ENCODE peak calls at places on chromosome 7, in five cellular contexts. Y is left ventricle myocardium inferior; W is spleen; I is CD8-positive, alpha-beta T cell; T is WERI-Rb-1. L is an unnamed sample.

GRCh38 chr7:26233902-26234511 is 32.5 kb downstream of the CBX3 start:
- DNase-seq in Y (no peak), W (no peak), I (no peak), T (no peak), L (no peak)

GRCh38 chr7:47535033-47535703 is 46.7 kb downstream of the TNS3 start:
- DNase-seq in Y (no peak), W (peak), I (no peak), T (no peak), L (no peak)

GRCh38 chr7:30238721-30239441 is 45.5 kb upstream of the ZNRF2 start:
- DNase-seq in Y (peak), W (no peak), I (no peak), T (no peak), L (peak)

GRCh38 chr7:1279041-1279440 is 46.4 kb downstream of the UNCX start:
- DNase-seq in Y (no peak), W (peak), I (no peak), T (no peak), L (no peak)

GRCh38 chr7:35702541-35702940 is 7.6 kb upstream of the HERPUD2 start:
- DNase-seq in Y (no peak), W (no peak), I (no peak), T (no peak), L (no peak)

GRCh38 chr7:114370177-114370576 is 44.4 kb upstream of the FOXP2 start:
- DNase-seq in Y (no peak), W (no peak), I (no peak), T (no peak), L (no peak)

GRCh38 chr7:36088966-36089365 is 64.1 kb upstream of the EEPD1 start:
- DNase-seq in Y (no peak), W (no peak), I (no peak), T (no peak), L (no peak)

GRCh38 chr7:14501436-14501835 is 401.1 kb downstream of the DGKB start:
- DNase-seq in Y (no peak), W (no peak), I (no peak), T (no peak), L (no peak)

GRCh38 chr7:70710011-70710480 is 421.9 kb upstream of the GALNT17 start:
- DNase-seq in Y (no peak), W (no peak), I (no peak), T (no peak), L (peak)

GRCh38 chr7:79091011-79091410 is 362.5 kb downstream of the MAGI2 start:
- DNase-seq in Y (no peak), W (no peak), I (no peak), T (no peak), L (no peak)

GRCh38 chr7:27996141-27996540 is 184.5 kb downstream of the JAZF1 start:
- DNase-seq in Y (no peak), W (no peak), I (no peak), T (no peak), L (no peak)

GRCh38 chr7:93843260-93843659 is 47.3 kb downstream of the TFPI2 start:
- DNase-seq in Y (no peak), W (no peak), I (no peak), T (no peak), L (no peak)

GRCh38 chr7:45219801-45220200 is 62.2 kb downstream of the RAMP3 start:
- DNase-seq in Y (no peak), W (peak), I (no peak), T (peak), L (no peak)

GRCh38 chr7:7567898-7568531 is 1.3 kb downstream of the MIOS start:
- DNase-seq in Y (no peak), W (no peak), I (no peak), T (no peak), L (peak)

GRCh38 chr7:28627263-28627653 is 214.9 kb downstream of the CREB5 start:
- DNase-seq in Y (no peak), W (no peak), I (no peak), T (no peak), L (no peak)

GRCh38 chr7:95544174-95544573 is 52.1 kb downstream of the PDK4 start:
- DNase-seq in Y (no peak), W (no peak), I (no peak), T (no peak), L (no peak)

GRCh38 chr7:133484135-133484534 is 231.3 kb downstream of the EXOC4 start:
- DNase-seq in Y (no peak), W (no peak), I (no peak), T (peak), L (peak)

GRCh38 chr7:79523426-79523825 is 70.0 kb upstream of the MAGI2 start:
- DNase-seq in Y (no peak), W (no peak), I (no peak), T (no peak), L (no peak)

GRCh38 chr7:107694395-107694794 is 33.8 kb downstream of the SLC26A4 start:
- DNase-seq in Y (no peak), W (no peak), I (no peak), T (no peak), L (no peak)

GRCh38 chr7:877312-878232 is 1.2 kb downstream of the GET4 start:
- DNase-seq in Y (no peak), W (peak), I (no peak), T (peak), L (peak)

GRCh38 chr7:78768859-78769258 is 684.6 kb downstream of the MAGI2 start:
- DNase-seq in Y (no peak), W (no peak), I (no peak), T (no peak), L (no peak)

GRCh38 chr7:14305233-14305866 is 315.9 kb upstream of the ETV1 start:
- DNase-seq in Y (peak), W (no peak), I (no peak), T (no peak), L (no peak)

GRCh38 chr7:35804571-35804970 is 3.7 kb downstream of the SEPTIN7 start:
- DNase-seq in Y (no peak), W (no peak), I (no peak), T (no peak), L (no peak)

GRCh38 chr7:77309714-77310220 is 106.4 kb downstream of the GSAP start:
- DNase-seq in Y (no peak), W (no peak), I (no peak), T (no peak), L (no peak)

GRCh38 chr7:8991159-8991558 is 557.8 kb downstream of the NXPH1 start:
- DNase-seq in Y (no peak), W (no peak), I (no peak), T (no peak), L (no peak)

GRCh38 chr7:5296627-5297226 is 14.0 kb downstream of the SLC29A4 start:
- DNase-seq in Y (no peak), W (peak), I (peak), T (no peak), L (peak)

GRCh38 chr7:44346063-44346462 is 20.7 kb upstream of the CAMK2B start:
- DNase-seq in Y (no peak), W (no peak), I (no peak), T (no peak), L (no peak)

GRCh38 chr7:66043681-66044497 is 31.7 kb upstream of the ASL start:
- DNase-seq in Y (peak), W (peak), I (no peak), T (no peak), L (no peak)

GRCh38 chr7:134685250-134685649 is 38.6 kb downstream of the BPGM start:
- DNase-seq in Y (no peak), W (no peak), I (no peak), T (no peak), L (no peak)

GRCh38 chr7:36088553-36088952 is 64.5 kb upstream of the EEPD1 start:
- DNase-seq in Y (no peak), W (no peak), I (no peak), T (no peak), L (no peak)

GRCh38 chr7:36070230-36070629 is 82.8 kb upstream of the EEPD1 start:
- DNase-seq in Y (no peak), W (no peak), I (no peak), T (no peak), L (no peak)

GRCh38 chr7:158759245-158759614 is 54.6 kb upstream of the NCAPG2 start:
- DNase-seq in Y (no peak), W (no peak), I (no peak), T (no peak), L (no peak)

GRCh38 chr7:47570649-47571050 is 11.3 kb downstream of the TNS3 start:
- DNase-seq in Y (no peak), W (no peak), I (no peak), T (no peak), L (no peak)

GRCh38 chr7:104124469-104124868 is 83.3 kb downstream of the ORC5 start:
- DNase-seq in Y (no peak), W (no peak), I (no peak), T (no peak), L (no peak)

GRCh38 chr7:32616625-32617024 is 121.3 kb downstream of the AVL9 start:
- DNase-seq in Y (peak), W (no peak), I (no peak), T (no peak), L (peak)

GRCh38 chr7:93736970-93737369 is 153.6 kb downstream of the TFPI2 start:
- DNase-seq in Y (no peak), W (no peak), I (no peak), T (no peak), L (no peak)

GRCh38 chr7:81637527-81637926 is 132.3 kb downstream of the HGF start:
- DNase-seq in Y (no peak), W (no peak), I (no peak), T (no peak), L (no peak)

GRCh38 chr7:112350596-112350995 is 99.7 kb upstream of the IFRD1 start:
- DNase-seq in Y (no peak), W (no peak), I (no peak), T (no peak), L (no peak)

GRCh38 chr7:142303650-142304049 is 45.8 kb upstream of the PRSS58 start:
- DNase-seq in Y (no peak), W (no peak), I (no peak), T (peak), L (no peak)

GRCh38 chr7:135174941-135175340 is 4.4 kb upstream of the CYREN start:
- DNase-seq in Y (no peak), W (no peak), I (no peak), T (no peak), L (no peak)

GRCh38 chr7:128404826-128405344 is 4.9 kb downstream of the IMPDH1 start:
- DNase-seq in Y (no peak), W (no peak), I (no peak), T (peak), L (no peak)
- H3K27ac ChIP-seq in Y (peak), W (peak), I (no peak), T (peak), L (peak)

DNA sequence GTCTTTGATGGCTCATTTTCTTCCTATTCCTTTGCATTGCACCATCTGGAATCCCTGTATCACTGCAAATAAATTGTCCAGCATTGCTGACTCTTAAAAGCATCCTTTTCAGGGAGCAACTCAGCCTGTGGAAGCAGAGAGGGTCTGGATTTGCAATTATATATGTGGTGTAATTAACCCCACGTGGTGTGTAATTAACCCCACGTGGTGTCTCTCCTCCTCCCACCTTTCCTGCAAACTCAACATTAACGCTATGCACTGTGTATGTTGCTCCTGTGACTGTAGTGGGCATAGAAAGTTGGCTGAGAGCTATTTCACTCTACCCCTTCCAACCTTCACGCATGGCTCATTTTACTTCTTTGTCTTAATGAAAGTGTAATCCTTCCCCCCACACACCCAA is 689.0 kb upstream of the COBL start:
- DNase-seq in Y (no peak), W (no peak), I (no peak), T (no peak), L (no peak)
- TF ChIP-seq CTCF in Y (no peak), W (no peak), I (no peak), T (no peak), L (no peak)

GRCh38 chr7:123170333-123171016 is 29.3 kb downstream of the SLC13A1 start:
- DNase-seq in Y (no peak), W (no peak), I (no peak), T (no peak), L (no peak)

GRCh38 chr7:123169065-123169464 is 30.7 kb downstream of the SLC13A1 start:
- DNase-seq in Y (no peak), W (no peak), I (no peak), T (no peak), L (no peak)
- H3K27ac ChIP-seq in Y (no peak), W (no peak), I (no peak), T (no peak), L (no peak)

DNA sequence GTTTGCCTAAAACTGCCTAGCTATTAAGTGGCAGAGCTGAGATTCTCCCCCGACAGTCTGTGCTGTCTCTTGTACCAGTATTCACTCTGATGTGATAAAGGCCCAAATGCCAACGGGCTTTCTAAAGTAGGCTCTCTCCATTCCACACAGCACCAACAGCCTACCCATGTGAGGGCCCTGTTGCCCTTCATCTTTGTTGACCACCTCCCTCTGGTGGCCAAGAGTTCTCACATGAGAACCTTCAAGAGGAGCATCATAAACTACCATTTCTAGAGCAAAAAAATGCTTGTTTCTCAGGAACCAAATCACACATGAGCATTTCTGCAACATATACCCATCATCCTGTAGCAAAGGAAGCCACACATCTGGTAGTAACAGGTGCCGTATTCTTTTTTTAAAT is 185.8 kb downstream of the GRM8 start:
- DNase-seq in Y (no peak), W (no peak), I (no peak), T (peak), L (no peak)
- TF ChIP-seq CTCF in Y (no peak), W (no peak), I (no peak), T (peak), L (no peak)

GRCh38 chr7:99141334-99141733 is 2.6 kb downstream of the SMURF1 start:
- DNase-seq in Y (no peak), W (no peak), I (no peak), T (no peak), L (no peak)
- H3K27ac ChIP-seq in Y (peak), W (peak), I (peak), T (no peak), L (peak)

GRCh38 chr7:150379590-150380379 is 655 bp downstream of the ZNF775 start:
- DNase-seq in Y (no peak), W (no peak), I (no peak), T (no peak), L (no peak)

GRCh38 chr7:150376560-150376959 is 2.6 kb upstream of the ZNF775 start:
- DNase-seq in Y (no peak), W (no peak), I (no peak), T (no peak), L (no peak)

GRCh38 chr7:150377116-150377979 is 1.8 kb upstream of the ZNF775 start:
- DNase-seq in Y (no peak), W (no peak), I (no peak), T (no peak), L (no peak)

GRCh38 chr7:150378853-150379589 is at the start of gene ZNF775:
- DNase-seq in Y (peak), W (peak), I (peak), T (peak), L (peak)

GRCh38 chr7:150378115-150378852 is 846 bp upstream of the ZNF775 start:
- DNase-seq in Y (peak), W (peak), I (no peak), T (peak), L (peak)
- TF ChIP-seq CTCF in Y (peak), W (no peak), I (no peak), T (peak), L (no peak)

GRCh38 chr7:139822855-139823254 is 6.2 kb upstream of the TBXAS1 start:
- DNase-seq in Y (no peak), W (no peak), I (no peak), T (no peak), L (no peak)
- H3K27ac ChIP-seq in Y (no peak), W (no peak), I (no peak), T (no peak), L (no peak)